ENCODE peak calls at places on chromosomes 2 and 18, in five cellular contexts. E is cardiac fibroblast, C is GM13977, F is cardiac muscle cell, U is A549. P is an unnamed sample.

GRCh38 chr18:37393221-37393828 is 172.3 kb downstream of the CELF4 start:
- DNase-seq in C (no peak), U (no peak), F (no peak), E (no peak), P (no peak)

GRCh38 chr18:36667811-36668210 is 161.0 kb downstream of the TPGS2 start:
- DNase-seq in C (no peak), F (no peak), U (no peak), E (no peak), P (no peak)

GRCh38 chr2:28160986-28161425 is 231.7 kb upstream of the FOSL2 start:
- DNase-seq in C (no peak), E (peak; percentile 95), U (peak; percentile 29), F (no peak), P (no peak)

GRCh38 chr18:48161201-48161910 is 230.9 kb upstream of the SMAD2 start:
- DNase-seq in C (peak; percentile 87), U (peak; percentile 35), E (peak; percentile 91), F (peak; percentile 90), P (peak; percentile 92)

GRCh38 chr2:72780483-72780882 is 45.4 kb downstream of the EXOC6B start:
- DNase-seq in E (peak; percentile 91), U (no peak), C (no peak), F (peak; percentile 57), P (no peak)

GRCh38 chr2:109193807-109194702 is 65.0 kb downstream of the SH3RF3 start:
- DNase-seq in F (no peak), C (no peak), E (no peak), U (no peak), P (no peak)

GRCh38 chr2:9961014-9961413 is 9.5 kb downstream of the GRHL1 start:
- DNase-seq in C (no peak), F (no peak), E (no peak), U (no peak), P (no peak)

GRCh38 chr18:27674411-27674810 is 489.3 kb upstream of the CHST9 start:
- DNase-seq in E (no peak), C (no peak), F (no peak), U (no peak), P (no peak)

GRCh38 chr2:28648147-28648546 is 103.5 kb upstream of the PPP1CB start:
- DNase-seq in E (no peak), U (no peak), F (no peak), C (no peak), P (no peak)

GRCh38 chr2:147033046-147033445 is 811.8 kb upstream of the ACVR2A start:
- DNase-seq in E (peak; percentile 34), U (no peak), C (no peak), F (no peak), P (no peak)

GRCh38 chr2:101752708-101753107 is 55.2 kb downstream of the MAP4K4 start:
- DNase-seq in F (no peak), C (no peak), U (no peak), E (no peak), P (no peak)

GRCh38 chr2:18626256-18626668 is 36.9 kb upstream of the NT5C1B start:
- DNase-seq in C (no peak), U (no peak), E (peak; percentile 84), F (no peak), P (no peak)

GRCh38 chr18:61132036-61132435 is 201.2 kb upstream of the CDH20 start:
- DNase-seq in C (no peak), U (no peak), F (no peak), E (no peak), P (no peak)

GRCh38 chr2:20698916-20699613 is 32.1 kb downstream of the GDF7 start:
- DNase-seq in U (no peak), F (no peak), E (no peak), C (no peak), P (no peak)

GRCh38 chr2:182015334-182016109 is 29.9 kb downstream of the PPP1R1C start:
- DNase-seq in E (no peak), F (no peak), U (no peak), C (no peak), P (no peak)

GRCh38 chr2:136116813-136117390 is 1.0 kb downstream of the CXCR4 start:
- DNase-seq in U (no peak), C (peak; percentile 85), F (peak; percentile 37), E (no peak), P (peak; percentile 45)

GRCh38 chr18:40056085-40056484 is 1898.9 kb upstream of the PIK3C3 start:
- DNase-seq in C (no peak), F (no peak), U (no peak), E (peak; percentile 19), P (no peak)

GRCh38 chr18:34122724-34123334 is 101.9 kb downstream of the NOL4 start:
- DNase-seq in U (peak; percentile 2), C (peak; percentile 39), F (peak; percentile 68), E (peak; percentile 70), P (peak; percentile 19)

GRCh38 chr2:110946892-110947291 is 173.8 kb upstream of the BCL2L11 start:
- DNase-seq in U (no peak), C (no peak), E (no peak), F (peak; percentile 69), P (no peak)

GRCh38 chr18:50700245-50701165 is 119.3 kb downstream of the MRO start:
- DNase-seq in U (no peak), C (no peak), E (no peak), F (no peak), P (no peak)

GRCh38 chr2:70569559-70569958 is 15.9 kb upstream of the TGFA start:
- DNase-seq in U (no peak), C (no peak), E (no peak), F (no peak), P (no peak)

GRCh38 chr18:6712401-6712800 is 17.1 kb upstream of the ARHGAP28 start:
- DNase-seq in E (no peak), C (no peak), F (no peak), U (no peak), P (no peak)

GRCh38 chr2:172398444-172398843 is 28.9 kb upstream of the ITGA6 start:
- DNase-seq in C (no peak), U (no peak), F (no peak), E (no peak), P (no peak)

GRCh38 chr2:126874961-126875360 is 23.7 kb upstream of the TEX51 start:
- DNase-seq in U (no peak), C (no peak), E (no peak), F (no peak), P (no peak)

GRCh38 chr2:5373200-5373599 is 319.0 kb upstream of the SOX11 start:
- DNase-seq in U (no peak), E (no peak), C (no peak), F (peak; percentile 63), P (peak; percentile 69)

GRCh38 chr2:186009341-186009740 is 270.7 kb downstream of the FSIP2 start:
- DNase-seq in E (no peak), C (no peak), F (no peak), U (no peak), P (no peak)

GRCh38 chr2:1010373-1011017 is 59.8 kb downstream of the SNTG2 start:
- DNase-seq in E (peak; percentile 30), C (no peak), F (peak; percentile 87), U (no peak), P (peak; percentile 73)
- TF ChIP-seq CTCF in E (no peak), C (no peak), F (no peak), U (no peak), P (no peak)

GRCh38 chr2:170928824-170929685 is at the start of gene GORASP2:
- DNase-seq in E (peak; percentile 100), U (peak; percentile 98), C (peak; percentile 98), F (peak; percentile 100), P (peak; percentile 97)

GRCh38 chr2:170930132-170931109 is 1.4 kb downstream of the GORASP2 start:
- DNase-seq in C (peak; percentile 77), E (peak; percentile 14), F (peak; percentile 46), U (peak; percentile 70), P (no peak)

GRCh38 chr2:170932166-170932565 is 3.1 kb downstream of the GORASP2 start:
- DNase-seq in U (no peak), C (no peak), F (no peak), E (no peak), P (no peak)

GRCh38 chr2:170929686-170930050 is 615 bp downstream of the GORASP2 start:
- DNase-seq in C (peak; percentile 53), F (peak; percentile 80), U (peak; percentile 52), E (peak; percentile 28), P (peak; percentile 56)

DNA sequence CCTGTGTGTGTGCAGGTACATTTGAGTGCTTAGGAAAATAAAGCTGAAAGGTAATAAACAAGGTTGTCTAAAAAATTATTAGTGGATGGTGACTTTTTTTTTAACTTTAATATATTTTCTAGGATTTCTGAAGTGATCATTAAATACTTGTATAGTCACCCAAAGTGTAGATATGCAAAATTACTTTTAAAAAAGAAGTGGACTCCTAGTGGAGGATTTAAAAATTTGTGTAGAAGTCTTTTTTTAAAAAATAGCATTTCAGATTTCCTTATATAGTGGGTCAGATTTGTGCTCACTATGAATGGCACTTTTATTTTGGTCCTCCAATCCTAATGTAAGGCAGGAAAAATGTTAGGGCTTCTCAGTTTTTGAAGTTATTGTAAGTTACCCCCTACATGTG is 3.9 kb downstream of the GORASP2 start:
- DNase-seq in U (no peak), F (no peak), C (no peak), E (no peak), P (no peak)
- TF ChIP-seq CTCF in U (no peak), F (no peak), C (no peak), E (no peak), P (peak; percentile 18)

DNA sequence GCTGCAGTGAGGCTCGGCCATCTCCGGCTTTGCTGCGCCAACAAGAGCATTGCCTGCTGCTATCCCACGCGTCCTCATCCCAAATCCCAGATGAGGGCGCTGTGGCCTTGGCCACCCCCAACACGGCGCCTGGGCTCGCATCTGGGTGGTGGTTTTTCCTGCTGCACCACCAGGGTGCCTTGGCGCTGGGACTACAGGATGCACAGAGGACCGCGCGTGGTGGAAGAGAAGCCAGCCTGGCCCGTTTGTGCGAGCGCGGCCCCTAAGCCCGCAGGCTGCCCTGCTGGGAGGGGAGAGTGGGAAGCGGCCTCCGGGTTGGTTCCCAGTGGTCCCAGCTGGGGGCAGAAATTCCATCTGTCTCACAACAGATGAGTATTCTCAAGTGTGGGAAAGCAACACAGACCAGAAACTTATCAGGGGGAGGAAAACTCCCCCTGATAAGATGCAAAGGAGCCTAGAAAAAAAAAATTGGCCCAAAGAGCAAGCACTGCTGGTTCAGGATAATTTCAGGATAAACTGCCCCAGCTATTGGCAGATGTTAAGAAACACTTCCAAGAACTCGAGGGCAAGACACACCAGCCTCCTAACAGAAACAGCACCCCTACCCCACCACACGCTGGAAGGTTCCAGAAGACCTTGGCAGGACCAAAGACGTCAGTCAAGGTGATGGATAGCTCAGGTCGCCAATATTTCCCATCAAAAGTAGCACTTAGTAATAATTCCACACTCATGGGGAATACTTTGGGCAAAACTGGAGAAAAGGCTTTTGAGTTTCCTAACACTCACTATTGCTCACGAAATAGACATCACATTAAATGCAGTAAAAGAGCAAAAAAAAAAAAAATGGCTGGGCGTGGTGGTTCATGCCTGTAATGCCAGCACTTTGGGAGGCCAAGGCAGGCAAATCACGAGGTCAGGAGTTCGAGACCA is 152.1 kb downstream of the PXDN start:
- DNase-seq in E (peak; percentile 98), U (peak; percentile 36), C (no peak), F (peak; percentile 80), P (peak; percentile 81)
- TF ChIP-seq CTCF in E (peak; percentile 89), U (peak; percentile 10), C (no peak), F (peak; percentile 79), P (peak; percentile 54)

GRCh38 chr18:70200286-70200685 is 5.2 kb downstream of the RTTN start:
- DNase-seq in C (no peak), F (no peak), E (no peak), U (no peak), P (no peak)

GRCh38 chr18:70207181-70207580 is 1.7 kb upstream of the RTTN start:
- DNase-seq in C (no peak), U (no peak), E (no peak), F (no peak), P (no peak)

GRCh38 chr18:70205421-70206397 is at the start of gene RTTN:
- DNase-seq in F (peak; percentile 96), U (peak; percentile 71), C (peak; percentile 85), E (peak; percentile 98), P (peak; percentile 94)
- TF ChIP-seq CTCF in F (no peak), U (no peak), C (no peak), E (no peak), P (no peak)

P was measured in glutamatergic neuron.